ENCODE peak calls at places on chromosomes 13 and 19, in nine cellular contexts. One of them, this sample, is unnamed.
A peak's percentile ranks its signal among the peaks of the same experiment; 100 is the strongest.

GRCh38 chr19:46181386-46181774 is 33.3 kb downstream of the IGFL2 start:
- DNase-seq in Kasumi-1: no peak
- DNase-seq in IMR-90: peak; percentile 28
- DNase-seq in HT1080: peak; percentile 66
- DNase-seq in GM03348: no peak
- DNase-seq in cardiac fibroblast: peak; percentile 78
- DNase-seq in ELF-1: no peak
- DNase-seq in activated CD8-positive, alpha-beta memory T cell treated with anti-CD3 and anti-CD28 coated beads, Interleukin-2, amount 10 ng/mL, durations not matched to agents 7 days and 5 days: no peak
- DNase-seq in PC-3: peak; percentile 52
- DNase-seq in this sample: no peak

GRCh38 chr19:5145521-5146511 is 176.9 kb downstream of the KDM4B start:
- DNase-seq in Kasumi-1: no peak
- DNase-seq in activated CD8-positive, alpha-beta memory T cell treated with anti-CD3 and anti-CD28 coated beads, Interleukin-2, amount 10 ng/mL, durations not matched to agents 7 days and 5 days: no peak
- DNase-seq in GM03348: no peak
- DNase-seq in PC-3: no peak
- DNase-seq in HT1080: no peak
- DNase-seq in cardiac fibroblast: no peak
- DNase-seq in IMR-90: no peak
- DNase-seq in ELF-1: no peak
- DNase-seq in this sample: no peak

GRCh38 chr19:51194527-51195315 is 30.2 kb upstream of the CD33 start:
- DNase-seq in PC-3: no peak
- DNase-seq in activated CD8-positive, alpha-beta memory T cell treated with anti-CD3 and anti-CD28 coated beads, Interleukin-2, amount 10 ng/mL, durations not matched to agents 7 days and 5 days: peak; percentile 63
- DNase-seq in Kasumi-1: no peak
- DNase-seq in IMR-90: no peak
- DNase-seq in HT1080: peak; percentile 50
- DNase-seq in GM03348: no peak
- DNase-seq in cardiac fibroblast: no peak
- DNase-seq in ELF-1: no peak
- DNase-seq in this sample: no peak

GRCh38 chr19:34236035-34236793 is 18.1 kb upstream of the GARRE1 start:
- DNase-seq in HT1080: no peak
- DNase-seq in ELF-1: peak; percentile 57
- DNase-seq in Kasumi-1: no peak
- DNase-seq in IMR-90: peak; percentile 82
- DNase-seq in cardiac fibroblast: no peak
- DNase-seq in PC-3: no peak
- DNase-seq in activated CD8-positive, alpha-beta memory T cell treated with anti-CD3 and anti-CD28 coated beads, Interleukin-2, amount 10 ng/mL, durations not matched to agents 7 days and 5 days: no peak
- DNase-seq in GM03348: peak; percentile 68
- DNase-seq in this sample: peak; percentile 68

GRCh38 chr19:48501446-48501960 is 10.1 kb downstream of the LMTK3 start:
- DNase-seq in activated CD8-positive, alpha-beta memory T cell treated with anti-CD3 and anti-CD28 coated beads, Interleukin-2, amount 10 ng/mL, durations not matched to agents 7 days and 5 days: peak; percentile 72
- DNase-seq in Kasumi-1: peak; percentile 50
- DNase-seq in GM03348: no peak
- DNase-seq in IMR-90: no peak
- DNase-seq in cardiac fibroblast: no peak
- DNase-seq in HT1080: peak; percentile 21
- DNase-seq in ELF-1: peak; percentile 98
- DNase-seq in PC-3: peak; percentile 88
- DNase-seq in this sample: no peak

GRCh38 chr13:90233933-90234672 is 1113.4 kb upstream of the MIR17HG start:
- DNase-seq in GM03348: peak; percentile 9
- DNase-seq in cardiac fibroblast: no peak
- DNase-seq in IMR-90: no peak
- DNase-seq in Kasumi-1: no peak
- DNase-seq in HT1080: no peak
- DNase-seq in ELF-1: no peak
- DNase-seq in PC-3: peak; percentile 17
- DNase-seq in activated CD8-positive, alpha-beta memory T cell treated with anti-CD3 and anti-CD28 coated beads, Interleukin-2, amount 10 ng/mL, durations not matched to agents 7 days and 5 days: no peak
- DNase-seq in this sample: no peak

GRCh38 chr19:17616961-17617806 is 61.7 kb downstream of the COLGALT1 start:
- DNase-seq in IMR-90: peak; percentile 9
- DNase-seq in ELF-1: peak; percentile 94
- DNase-seq in Kasumi-1: peak; percentile 6
- DNase-seq in GM03348: no peak
- DNase-seq in PC-3: no peak
- DNase-seq in cardiac fibroblast: peak; percentile 53
- DNase-seq in activated CD8-positive, alpha-beta memory T cell treated with anti-CD3 and anti-CD28 coated beads, Interleukin-2, amount 10 ng/mL, durations not matched to agents 7 days and 5 days: no peak
- DNase-seq in HT1080: no peak
- DNase-seq in this sample: no peak

GRCh38 chr13:73708393-73708985 is 425.7 kb downstream of the KLF12 start:
- DNase-seq in PC-3: peak; percentile 77
- DNase-seq in ELF-1: no peak
- DNase-seq in Kasumi-1: peak; percentile 85
- DNase-seq in IMR-90: peak; percentile 71
- DNase-seq in HT1080: peak; percentile 50
- DNase-seq in activated CD8-positive, alpha-beta memory T cell treated with anti-CD3 and anti-CD28 coated beads, Interleukin-2, amount 10 ng/mL, durations not matched to agents 7 days and 5 days: peak; percentile 72
- DNase-seq in GM03348: peak; percentile 70
- DNase-seq in cardiac fibroblast: peak; percentile 84
- DNase-seq in this sample: peak; percentile 20

GRCh38 chr19:3955688-3956087 is 15.2 kb downstream of the DAPK3 start:
- DNase-seq in ELF-1: no peak
- DNase-seq in cardiac fibroblast: no peak
- DNase-seq in Kasumi-1: no peak
- DNase-seq in HT1080: no peak
- DNase-seq in activated CD8-positive, alpha-beta memory T cell treated with anti-CD3 and anti-CD28 coated beads, Interleukin-2, amount 10 ng/mL, durations not matched to agents 7 days and 5 days: no peak
- DNase-seq in GM03348: no peak
- DNase-seq in PC-3: no peak
- DNase-seq in IMR-90: no peak
- DNase-seq in this sample: no peak

GRCh38 chr19:8261881-8262280 is 46.3 kb downstream of the CD320 start:
- DNase-seq in ELF-1: no peak
- DNase-seq in cardiac fibroblast: no peak
- DNase-seq in Kasumi-1: no peak
- DNase-seq in HT1080: no peak
- DNase-seq in GM03348: no peak
- DNase-seq in PC-3: no peak
- DNase-seq in activated CD8-positive, alpha-beta memory T cell treated with anti-CD3 and anti-CD28 coated beads, Interleukin-2, amount 10 ng/mL, durations not matched to agents 7 days and 5 days: no peak
- DNase-seq in IMR-90: no peak
- DNase-seq in this sample: no peak

GRCh38 chr13:99656092-99656745 is 154.9 kb downstream of the TM9SF2 start:
- DNase-seq in Kasumi-1: peak; percentile 86
- DNase-seq in ELF-1: peak; percentile 83
- DNase-seq in HT1080: peak; percentile 82
- DNase-seq in cardiac fibroblast: peak; percentile 80
- DNase-seq in GM03348: peak; percentile 86
- DNase-seq in activated CD8-positive, alpha-beta memory T cell treated with anti-CD3 and anti-CD28 coated beads, Interleukin-2, amount 10 ng/mL, durations not matched to agents 7 days and 5 days: peak; percentile 91
- DNase-seq in PC-3: peak; percentile 72
- DNase-seq in IMR-90: peak; percentile 67
- DNase-seq in this sample: peak; percentile 43

GRCh38 chr19:48683349-48683748 is 10.5 kb upstream of the NTN5 start:
- DNase-seq in Kasumi-1: no peak
- DNase-seq in activated CD8-positive, alpha-beta memory T cell treated with anti-CD3 and anti-CD28 coated beads, Interleukin-2, amount 10 ng/mL, durations not matched to agents 7 days and 5 days: no peak
- DNase-seq in ELF-1: no peak
- DNase-seq in cardiac fibroblast: peak; percentile 68
- DNase-seq in IMR-90: peak; percentile 19
- DNase-seq in GM03348: peak; percentile 68
- DNase-seq in PC-3: no peak
- DNase-seq in HT1080: no peak
- DNase-seq in this sample: no peak

GRCh38 chr19:10431943-10432735 is 11.8 kb downstream of the PDE4A start:
- DNase-seq in activated CD8-positive, alpha-beta memory T cell treated with anti-CD3 and anti-CD28 coated beads, Interleukin-2, amount 10 ng/mL, durations not matched to agents 7 days and 5 days: peak; percentile 75
- DNase-seq in cardiac fibroblast: peak; percentile 34
- DNase-seq in IMR-90: no peak
- DNase-seq in Kasumi-1: no peak
- DNase-seq in ELF-1: peak; percentile 58
- DNase-seq in PC-3: peak; percentile 42
- DNase-seq in GM03348: peak; percentile 93
- DNase-seq in HT1080: no peak
- DNase-seq in this sample: no peak

GRCh38 chr13:112773601-112774447 is 84.0 kb downstream of the ATP11A start:
- DNase-seq in PC-3: no peak
- DNase-seq in ELF-1: no peak
- DNase-seq in IMR-90: no peak
- DNase-seq in Kasumi-1: no peak
- DNase-seq in cardiac fibroblast: no peak
- DNase-seq in activated CD8-positive, alpha-beta memory T cell treated with anti-CD3 and anti-CD28 coated beads, Interleukin-2, amount 10 ng/mL, durations not matched to agents 7 days and 5 days: no peak
- DNase-seq in GM03348: no peak
- DNase-seq in HT1080: no peak
- DNase-seq in this sample: no peak

GRCh38 chr19:35153701-35154534 is 617 bp upstream of the FXYD5 start:
- DNase-seq in Kasumi-1: peak; percentile 64
- DNase-seq in IMR-90: no peak
- DNase-seq in cardiac fibroblast: no peak
- DNase-seq in ELF-1: peak; percentile 60
- DNase-seq in GM03348: peak; percentile 81
- DNase-seq in activated CD8-positive, alpha-beta memory T cell treated with anti-CD3 and anti-CD28 coated beads, Interleukin-2, amount 10 ng/mL, durations not matched to agents 7 days and 5 days: peak; percentile 82
- DNase-seq in PC-3: peak; percentile 58
- DNase-seq in HT1080: peak; percentile 36
- DNase-seq in this sample: no peak

GRCh38 chr13:103291693-103292572 is 225.7 kb upstream of the SLC10A2 start:
- DNase-seq in GM03348: no peak
- DNase-seq in PC-3: no peak
- DNase-seq in ELF-1: no peak
- DNase-seq in Kasumi-1: peak; percentile 27
- DNase-seq in activated CD8-positive, alpha-beta memory T cell treated with anti-CD3 and anti-CD28 coated beads, Interleukin-2, amount 10 ng/mL, durations not matched to agents 7 days and 5 days: no peak
- DNase-seq in cardiac fibroblast: no peak
- DNase-seq in IMR-90: no peak
- DNase-seq in HT1080: no peak
- DNase-seq in this sample: no peak

GRCh38 chr13:88376762-88377388 is 705.7 kb downstream of the SLITRK5 start:
- DNase-seq in PC-3: no peak
- DNase-seq in IMR-90: no peak
- DNase-seq in activated CD8-positive, alpha-beta memory T cell treated with anti-CD3 and anti-CD28 coated beads, Interleukin-2, amount 10 ng/mL, durations not matched to agents 7 days and 5 days: no peak
- DNase-seq in cardiac fibroblast: no peak
- DNase-seq in GM03348: no peak
- DNase-seq in Kasumi-1: no peak
- DNase-seq in ELF-1: no peak
- DNase-seq in HT1080: no peak
- DNase-seq in this sample: no peak

GRCh38 chr19:5128932-5129389 is 160.0 kb downstream of the KDM4B start:
- DNase-seq in GM03348: no peak
- DNase-seq in ELF-1: no peak
- DNase-seq in Kasumi-1: no peak
- DNase-seq in IMR-90: no peak
- DNase-seq in activated CD8-positive, alpha-beta memory T cell treated with anti-CD3 and anti-CD28 coated beads, Interleukin-2, amount 10 ng/mL, durations not matched to agents 7 days and 5 days: no peak
- DNase-seq in PC-3: no peak
- DNase-seq in HT1080: no peak
- DNase-seq in cardiac fibroblast: no peak
- DNase-seq in this sample: no peak

GRCh38 chr19:18418725-18419194 is 438 bp upstream of the SSBP4 start:
- DNase-seq in HT1080: no peak
- DNase-seq in PC-3: no peak
- DNase-seq in Kasumi-1: peak; percentile 49
- DNase-seq in activated CD8-positive, alpha-beta memory T cell treated with anti-CD3 and anti-CD28 coated beads, Interleukin-2, amount 10 ng/mL, durations not matched to agents 7 days and 5 days: peak; percentile 76
- DNase-seq in IMR-90: no peak
- DNase-seq in cardiac fibroblast: peak; percentile 45
- DNase-seq in GM03348: no peak
- DNase-seq in ELF-1: no peak
- DNase-seq in this sample: no peak

GRCh38 chr19:51002101-51002532 is 713 bp upstream of the KLK8 start:
- DNase-seq in activated CD8-positive, alpha-beta memory T cell treated with anti-CD3 and anti-CD28 coated beads, Interleukin-2, amount 10 ng/mL, durations not matched to agents 7 days and 5 days: no peak
- DNase-seq in PC-3: no peak
- DNase-seq in GM03348: no peak
- DNase-seq in IMR-90: no peak
- DNase-seq in HT1080: no peak
- DNase-seq in Kasumi-1: no peak
- DNase-seq in cardiac fibroblast: no peak
- DNase-seq in ELF-1: peak; percentile 92
- DNase-seq in this sample: no peak

GRCh38 chr19:42216653-42217521 is 590 bp downstream of the DEDD2 start:
- DNase-seq in HT1080: no peak
- DNase-seq in IMR-90: peak; percentile 16
- DNase-seq in activated CD8-positive, alpha-beta memory T cell treated with anti-CD3 and anti-CD28 coated beads, Interleukin-2, amount 10 ng/mL, durations not matched to agents 7 days and 5 days: peak; percentile 58
- DNase-seq in ELF-1: peak; percentile 73
- DNase-seq in GM03348: peak; percentile 78
- DNase-seq in cardiac fibroblast: no peak
- DNase-seq in PC-3: peak; percentile 15
- DNase-seq in Kasumi-1: no peak
- DNase-seq in this sample: no peak

GRCh38 chr19:43684326-43684725 is 14.4 kb upstream of the PLAUR start:
- DNase-seq in ELF-1: no peak
- DNase-seq in IMR-90: no peak
- DNase-seq in HT1080: no peak
- DNase-seq in Kasumi-1: no peak
- DNase-seq in PC-3: no peak
- DNase-seq in cardiac fibroblast: no peak
- DNase-seq in activated CD8-positive, alpha-beta memory T cell treated with anti-CD3 and anti-CD28 coated beads, Interleukin-2, amount 10 ng/mL, durations not matched to agents 7 days and 5 days: no peak
- DNase-seq in GM03348: no peak
- DNase-seq in this sample: no peak

GRCh38 chr13:108963846-108964600 is 334.6 kb downstream of the MYO16 start:
- DNase-seq in activated CD8-positive, alpha-beta memory T cell treated with anti-CD3 and anti-CD28 coated beads, Interleukin-2, amount 10 ng/mL, durations not matched to agents 7 days and 5 days: no peak
- DNase-seq in PC-3: peak; percentile 4
- DNase-seq in GM03348: peak; percentile 53
- DNase-seq in HT1080: no peak
- DNase-seq in ELF-1: no peak
- DNase-seq in Kasumi-1: no peak
- DNase-seq in cardiac fibroblast: peak; percentile 73
- DNase-seq in IMR-90: peak; percentile 76
- DNase-seq in this sample: peak; percentile 11

GRCh38 chr13:80037505-80037888 is 303.4 kb downstream of the SPRY2 start:
- DNase-seq in HT1080: peak; percentile 96
- DNase-seq in activated CD8-positive, alpha-beta memory T cell treated with anti-CD3 and anti-CD28 coated beads, Interleukin-2, amount 10 ng/mL, durations not matched to agents 7 days and 5 days: no peak
- DNase-seq in ELF-1: no peak
- DNase-seq in PC-3: peak; percentile 84
- DNase-seq in IMR-90: peak; percentile 95
- DNase-seq in GM03348: peak; percentile 57
- DNase-seq in cardiac fibroblast: peak; percentile 95
- DNase-seq in Kasumi-1: no peak
- DNase-seq in this sample: peak; percentile 68

GRCh38 chr13:38979891-38980627 is 10.6 kb downstream of the STOML3 start:
- DNase-seq in IMR-90: no peak
- DNase-seq in GM03348: no peak
- DNase-seq in PC-3: no peak
- DNase-seq in Kasumi-1: no peak
- DNase-seq in HT1080: no peak
- DNase-seq in ELF-1: peak; percentile 72
- DNase-seq in activated CD8-positive, alpha-beta memory T cell treated with anti-CD3 and anti-CD28 coated beads, Interleukin-2, amount 10 ng/mL, durations not matched to agents 7 days and 5 days: no peak
- DNase-seq in cardiac fibroblast: peak; percentile 12
- DNase-seq in this sample: no peak

GRCh38 chr19:12095111-12095790 is 30.7 kb downstream of the ZNF844 start:
- DNase-seq in activated CD8-positive, alpha-beta memory T cell treated with anti-CD3 and anti-CD28 coated beads, Interleukin-2, amount 10 ng/mL, durations not matched to agents 7 days and 5 days: no peak
- DNase-seq in cardiac fibroblast: peak; percentile 63
- DNase-seq in IMR-90: peak; percentile 64
- DNase-seq in ELF-1: no peak
- DNase-seq in HT1080: no peak
- DNase-seq in PC-3: no peak
- DNase-seq in GM03348: peak; percentile 39
- DNase-seq in Kasumi-1: no peak
- DNase-seq in this sample: no peak

GRCh38 chr13:93249918-93250306 is 23.3 kb downstream of the GPC6 start:
- DNase-seq in GM03348: no peak
- DNase-seq in cardiac fibroblast: no peak
- DNase-seq in IMR-90: no peak
- DNase-seq in PC-3: no peak
- DNase-seq in activated CD8-positive, alpha-beta memory T cell treated with anti-CD3 and anti-CD28 coated beads, Interleukin-2, amount 10 ng/mL, durations not matched to agents 7 days and 5 days: no peak
- DNase-seq in HT1080: no peak
- DNase-seq in Kasumi-1: no peak
- DNase-seq in ELF-1: no peak
- DNase-seq in this sample: no peak

GRCh38 chr19:33008738-33009137 is 36.7 kb downstream of the FAAP24 start:
- DNase-seq in ELF-1: no peak
- DNase-seq in Kasumi-1: no peak
- DNase-seq in GM03348: no peak
- DNase-seq in cardiac fibroblast: no peak
- DNase-seq in IMR-90: no peak
- DNase-seq in PC-3: no peak
- DNase-seq in HT1080: no peak
- DNase-seq in activated CD8-positive, alpha-beta memory T cell treated with anti-CD3 and anti-CD28 coated beads, Interleukin-2, amount 10 ng/mL, durations not matched to agents 7 days and 5 days: no peak
- DNase-seq in this sample: no peak

GRCh38 chr19:17125728-17126677 is 50.4 kb downstream of the MYO9B start:
- DNase-seq in Kasumi-1: peak; percentile 95
- DNase-seq in activated CD8-positive, alpha-beta memory T cell treated with anti-CD3 and anti-CD28 coated beads, Interleukin-2, amount 10 ng/mL, durations not matched to agents 7 days and 5 days: peak; percentile 95
- DNase-seq in cardiac fibroblast: peak; percentile 55
- DNase-seq in ELF-1: no peak
- DNase-seq in PC-3: no peak
- DNase-seq in GM03348: no peak
- DNase-seq in HT1080: no peak
- DNase-seq in IMR-90: peak; percentile 25
- DNase-seq in this sample: no peak

GRCh38 chr19:46919324-46919723 is 58.5 kb downstream of the ARHGAP35 start:
- DNase-seq in GM03348: no peak
- DNase-seq in cardiac fibroblast: no peak
- DNase-seq in HT1080: peak; percentile 78
- DNase-seq in activated CD8-positive, alpha-beta memory T cell treated with anti-CD3 and anti-CD28 coated beads, Interleukin-2, amount 10 ng/mL, durations not matched to agents 7 days and 5 days: peak; percentile 47
- DNase-seq in Kasumi-1: no peak
- DNase-seq in IMR-90: peak; percentile 75
- DNase-seq in ELF-1: no peak
- DNase-seq in PC-3: peak; percentile 59
- DNase-seq in this sample: no peak

GRCh38 chr19:34128558-34129250 is 43.6 kb upstream of the LSM14A start:
- DNase-seq in GM03348: peak; percentile 33
- DNase-seq in Kasumi-1: no peak
- DNase-seq in IMR-90: no peak
- DNase-seq in HT1080: peak; percentile 5
- DNase-seq in cardiac fibroblast: no peak
- DNase-seq in ELF-1: no peak
- DNase-seq in activated CD8-positive, alpha-beta memory T cell treated with anti-CD3 and anti-CD28 coated beads, Interleukin-2, amount 10 ng/mL, durations not matched to agents 7 days and 5 days: no peak
- DNase-seq in PC-3: no peak
- DNase-seq in this sample: no peak

This sample was measured in AG09309.